ENCODE peak calls at places on chromosome 16, in five cellular contexts. One of them, this sample, is unnamed. For H3K9me3 and H3K36me3, the result is how much of the 10 kb centered on the place peaks cover.

GRCh38 chr16:72844225-72844920 is 203.6 kb downstream of the ZFHX3 start:
- DNase-seq in MM.1S: peak
- DNase-seq in CD8-positive, alpha-beta memory T cell: no peak
- DNase-seq in neuronal stem cell: peak
- DNase-seq in NT2/D1: no peak
- DNase-seq in this sample: no peak

GRCh38 chr16:1030381-1030901 is 42.1 kb upstream of the SSTR5 start:
- DNase-seq in MM.1S: no peak
- DNase-seq in neuronal stem cell: no peak
- DNase-seq in CD8-positive, alpha-beta memory T cell: no peak
- DNase-seq in NT2/D1: no peak
- DNase-seq in this sample: no peak

GRCh38 chr16:89623511-89624232 is 10.2 kb downstream of the DPEP1 start:
- DNase-seq in MM.1S: no peak
- DNase-seq in CD8-positive, alpha-beta memory T cell: no peak
- DNase-seq in neuronal stem cell: no peak
- DNase-seq in NT2/D1: no peak
- DNase-seq in this sample: no peak

GRCh38 chr16:57621521-57622268 is 6.7 kb upstream of the ADGRG1 start:
- DNase-seq in NT2/D1: no peak
- DNase-seq in MM.1S: no peak
- DNase-seq in CD8-positive, alpha-beta memory T cell: no peak
- DNase-seq in neuronal stem cell: no peak
- DNase-seq in this sample: no peak

GRCh38 chr16:76535-77272 is 1.3 kb upstream of the MPG start:
- DNase-seq in NT2/D1: no peak
- DNase-seq in CD8-positive, alpha-beta memory T cell: no peak
- DNase-seq in neuronal stem cell: no peak
- DNase-seq in MM.1S: no peak
- DNase-seq in this sample: no peak

GRCh38 chr16:62404857-62405611 is 368.8 kb upstream of the CDH8 start:
- DNase-seq in neuronal stem cell: no peak
- DNase-seq in CD8-positive, alpha-beta memory T cell: no peak
- DNase-seq in MM.1S: no peak
- DNase-seq in NT2/D1: peak
- DNase-seq in this sample: no peak

GRCh38 chr16:75208861-75209505 is 2.0 kb upstream of the CTRB2 start:
- DNase-seq in NT2/D1: no peak
- DNase-seq in CD8-positive, alpha-beta memory T cell: no peak
- DNase-seq in MM.1S: no peak
- DNase-seq in neuronal stem cell: no peak
- DNase-seq in this sample: no peak

GRCh38 chr16:2317231-2318020 is 23.1 kb downstream of the ABCA3 start:
- DNase-seq in CD8-positive, alpha-beta memory T cell: no peak
- DNase-seq in NT2/D1: no peak
- DNase-seq in neuronal stem cell: no peak
- DNase-seq in MM.1S: no peak
- DNase-seq in this sample: no peak

GRCh38 chr16:66924527-66925321 is 611 bp downstream of the RRAD start:
- DNase-seq in MM.1S: peak
- DNase-seq in NT2/D1: no peak
- DNase-seq in neuronal stem cell: peak
- DNase-seq in CD8-positive, alpha-beta memory T cell: peak
- DNase-seq in this sample: peak

GRCh38 chr16:1688807-1689560 is 10.9 kb downstream of the JPT2 start:
- DNase-seq in MM.1S: no peak
- DNase-seq in NT2/D1: no peak
- DNase-seq in CD8-positive, alpha-beta memory T cell: no peak
- DNase-seq in neuronal stem cell: no peak
- DNase-seq in this sample: no peak

GRCh38 chr16:13139661-13140241 is 238.4 kb downstream of the SHISA9 start:
- DNase-seq in CD8-positive, alpha-beta memory T cell: no peak
- DNase-seq in NT2/D1: no peak
- DNase-seq in MM.1S: no peak
- DNase-seq in neuronal stem cell: no peak
- DNase-seq in this sample: no peak

GRCh38 chr16:47413041-47413440 is 47.8 kb downstream of the ITFG1 start:
- DNase-seq in neuronal stem cell: no peak
- DNase-seq in NT2/D1: no peak
- DNase-seq in CD8-positive, alpha-beta memory T cell: no peak
- DNase-seq in MM.1S: no peak
- DNase-seq in this sample: no peak

GRCh38 chr16:86611517-86611840 is 33.1 kb downstream of the FOXL1 start:
- DNase-seq in MM.1S: no peak
- DNase-seq in CD8-positive, alpha-beta memory T cell: no peak
- DNase-seq in NT2/D1: no peak
- DNase-seq in neuronal stem cell: no peak
- DNase-seq in this sample: no peak

GRCh38 chr16:65249768-65250167 is 127.9 kb upstream of the CDH11 start:
- DNase-seq in CD8-positive, alpha-beta memory T cell: no peak
- DNase-seq in NT2/D1: no peak
- DNase-seq in MM.1S: no peak
- DNase-seq in neuronal stem cell: no peak
- DNase-seq in this sample: no peak

GRCh38 chr16:81521141-81521626 is 76.6 kb downstream of the CMIP start:
- DNase-seq in NT2/D1: no peak
- DNase-seq in CD8-positive, alpha-beta memory T cell: peak
- DNase-seq in MM.1S: no peak
- DNase-seq in neuronal stem cell: no peak
- DNase-seq in this sample: peak

GRCh38 chr16:86171329-86171728 is 272.4 kb downstream of the IRF8 start:
- DNase-seq in CD8-positive, alpha-beta memory T cell: no peak
- DNase-seq in NT2/D1: no peak
- DNase-seq in MM.1S: no peak
- DNase-seq in neuronal stem cell: no peak
- DNase-seq in this sample: no peak

GRCh38 chr16:11679250-11679649 is 11.0 kb downstream of the SNN start:
- DNase-seq in NT2/D1: no peak
- DNase-seq in neuronal stem cell: no peak
- DNase-seq in MM.1S: peak
- DNase-seq in CD8-positive, alpha-beta memory T cell: no peak
- DNase-seq in this sample: no peak

GRCh38 chr16:80197790-80198201 is 343.0 kb upstream of the DYNLRB2 start:
- DNase-seq in CD8-positive, alpha-beta memory T cell: no peak
- DNase-seq in MM.1S: no peak
- DNase-seq in NT2/D1: no peak
- DNase-seq in neuronal stem cell: no peak
- DNase-seq in this sample: no peak

GRCh38 chr16:68272501-68273209 is 8.3 kb downstream of the SLC7A6 start:
- DNase-seq in NT2/D1: no peak
- DNase-seq in neuronal stem cell: no peak
- DNase-seq in MM.1S: peak
- DNase-seq in CD8-positive, alpha-beta memory T cell: peak
- DNase-seq in this sample: peak

GRCh38 chr16:68436581-68436980 is 11.7 kb downstream of the SMPD3 start:
- DNase-seq in CD8-positive, alpha-beta memory T cell: no peak
- DNase-seq in neuronal stem cell: no peak
- DNase-seq in NT2/D1: peak
- DNase-seq in MM.1S: peak
- DNase-seq in this sample: no peak

GRCh38 chr16:71172808-71173207 is 57.7 kb downstream of the HYDIN start:
- DNase-seq in neuronal stem cell: no peak
- DNase-seq in CD8-positive, alpha-beta memory T cell: no peak
- DNase-seq in NT2/D1: no peak
- DNase-seq in MM.1S: no peak
- DNase-seq in this sample: no peak

GRCh38 chr16:27690604-27691003 is 140.7 kb downstream of the KATNIP start:
- DNase-seq in neuronal stem cell: no peak
- DNase-seq in CD8-positive, alpha-beta memory T cell: no peak
- DNase-seq in NT2/D1: no peak
- DNase-seq in MM.1S: peak
- DNase-seq in this sample: no peak

GRCh38 chr16:73000020-73000906 is 47.7 kb downstream of the ZFHX3 start:
- DNase-seq in neuronal stem cell: no peak
- DNase-seq in MM.1S: no peak
- DNase-seq in CD8-positive, alpha-beta memory T cell: no peak
- DNase-seq in NT2/D1: no peak
- DNase-seq in this sample: no peak

GRCh38 chr16:23745263-23745662 is 9.6 kb upstream of the CHP2 start:
- DNase-seq in CD8-positive, alpha-beta memory T cell: no peak
- DNase-seq in NT2/D1: no peak
- DNase-seq in MM.1S: no peak
- DNase-seq in neuronal stem cell: no peak
- DNase-seq in this sample: no peak

GRCh38 chr16:23753908-23754593 is 775 bp upstream of the CHP2 start:
- DNase-seq in neuronal stem cell: no peak
- DNase-seq in CD8-positive, alpha-beta memory T cell: no peak
- DNase-seq in NT2/D1: no peak
- DNase-seq in MM.1S: no peak
- DNase-seq in this sample: no peak

GRCh38 chr16:23742761-23743160 is 12.1 kb upstream of the CHP2 start:
- DNase-seq in MM.1S: no peak
- DNase-seq in CD8-positive, alpha-beta memory T cell: no peak
- DNase-seq in neuronal stem cell: no peak
- DNase-seq in NT2/D1: peak
- DNase-seq in this sample: no peak

GRCh38 chr16:23748630-23749029 is 6.2 kb upstream of the CHP2 start:
- DNase-seq in NT2/D1: no peak
- DNase-seq in neuronal stem cell: no peak
- DNase-seq in CD8-positive, alpha-beta memory T cell: no peak
- DNase-seq in MM.1S: no peak
- DNase-seq in this sample: no peak
- H3K9me3 ChIP-seq in NT2/D1: under half
- H3K9me3 ChIP-seq in neuronal stem cell: under half
- H3K9me3 ChIP-seq in CD8-positive, alpha-beta memory T cell: under half
- H3K9me3 ChIP-seq in MM.1S: under half
- H3K9me3 ChIP-seq in this sample: under half

GRCh38 chr16:88479795-88480760 is 27.0 kb downstream of the ZFPM1 start:
- DNase-seq in MM.1S: no peak
- DNase-seq in neuronal stem cell: no peak
- DNase-seq in NT2/D1: no peak
- DNase-seq in CD8-positive, alpha-beta memory T cell: peak
- DNase-seq in this sample: no peak
- H3K4me3 ChIP-seq in MM.1S: no peak
- H3K4me3 ChIP-seq in neuronal stem cell: no peak
- H3K4me3 ChIP-seq in NT2/D1: no peak
- H3K4me3 ChIP-seq in CD8-positive, alpha-beta memory T cell: no peak
- H3K4me3 ChIP-seq in this sample: peak

DNA sequence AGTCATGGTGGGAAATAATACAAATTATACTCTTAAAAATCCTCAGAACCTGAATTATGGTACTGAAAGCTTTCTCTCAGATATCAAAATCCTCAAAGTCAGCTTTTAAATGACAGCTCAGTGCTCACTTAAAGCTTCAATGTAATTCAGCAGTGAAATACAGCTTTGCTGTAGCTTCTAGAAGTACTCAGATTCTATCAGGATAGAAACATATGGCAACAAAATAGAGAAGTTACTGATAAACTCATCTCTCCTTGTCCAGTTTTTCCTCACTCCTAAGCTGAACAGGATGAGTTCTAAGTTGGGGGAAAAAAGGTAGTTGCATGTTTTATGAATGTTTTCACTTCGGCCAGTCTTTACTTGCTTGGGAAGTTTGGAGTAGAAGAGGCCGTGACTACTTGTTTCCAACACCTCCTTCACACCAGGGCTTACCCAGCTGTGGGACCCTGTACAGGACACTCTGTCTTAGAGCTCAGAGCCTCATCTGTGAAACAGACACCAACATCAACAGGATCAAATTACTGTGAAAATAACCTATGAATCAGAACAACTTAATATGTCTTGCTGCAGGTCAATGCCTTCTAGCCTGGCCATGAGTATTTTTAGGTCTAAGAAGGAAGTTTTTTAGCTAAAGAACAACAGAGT is 30.2 kb downstream of the OGFOD1 start:
- DNase-seq in MM.1S: no peak
- DNase-seq in NT2/D1: no peak
- DNase-seq in CD8-positive, alpha-beta memory T cell: no peak
- DNase-seq in neuronal stem cell: no peak
- DNase-seq in this sample: no peak
- H3K36me3 ChIP-seq in MM.1S: under half
- H3K36me3 ChIP-seq in NT2/D1: under half
- H3K36me3 ChIP-seq in CD8-positive, alpha-beta memory T cell: under half
- H3K36me3 ChIP-seq in neuronal stem cell: half or more
- H3K36me3 ChIP-seq in this sample: under half

GRCh38 chr16:48676836-48677235 is 66.9 kb upstream of the N4BP1 start:
- DNase-seq in neuronal stem cell: no peak
- DNase-seq in CD8-positive, alpha-beta memory T cell: no peak
- DNase-seq in NT2/D1: no peak
- DNase-seq in MM.1S: no peak
- DNase-seq in this sample: no peak
- H3K9me3 ChIP-seq in neuronal stem cell: under half
- H3K9me3 ChIP-seq in CD8-positive, alpha-beta memory T cell: under half
- H3K9me3 ChIP-seq in NT2/D1: under half
- H3K9me3 ChIP-seq in MM.1S: under half
- H3K9me3 ChIP-seq in this sample: under half

This sample was measured in naive thymus-derived CD4-positive, alpha-beta T cell.